ENCODE peak calls at places on chromosomes 6 and 20, in ten cellular contexts. One of them, this sample, is unnamed.

GRCh38 chr6:22099923-22100322 is 196.9 kb downstream of the PRL start:
- DNase-seq in PC-3: no peak
- DNase-seq in tibial artery: no peak
- DNase-seq in left ventricle myocardium inferior: no peak
- DNase-seq in aorta: no peak
- DNase-seq in neural progenitor cell: no peak
- DNase-seq in CD4-positive, CD25-positive, alpha-beta regulatory T cell: no peak
- DNase-seq in H1: no peak
- DNase-seq in uterus: no peak
- DNase-seq in A549: no peak
- DNase-seq in this sample: no peak

GRCh38 chr6:31844507-31844906 is 17.0 kb downstream of the HSPA1B start:
- DNase-seq in PC-3: no peak
- DNase-seq in tibial artery: no peak
- DNase-seq in left ventricle myocardium inferior: no peak
- DNase-seq in aorta: no peak
- DNase-seq in neural progenitor cell: no peak
- DNase-seq in CD4-positive, CD25-positive, alpha-beta regulatory T cell: no peak
- DNase-seq in H1: no peak
- DNase-seq in uterus: no peak
- DNase-seq in A549: no peak
- DNase-seq in this sample: no peak

GRCh38 chr6:111759836-111760785 is 113.1 kb downstream of the FYN start:
- DNase-seq in PC-3: no peak
- DNase-seq in tibial artery: no peak
- DNase-seq in left ventricle myocardium inferior: no peak
- DNase-seq in aorta: no peak
- DNase-seq in neural progenitor cell: peak; percentile 45
- DNase-seq in CD4-positive, CD25-positive, alpha-beta regulatory T cell: peak; percentile 60
- DNase-seq in H1: no peak
- DNase-seq in uterus: peak; percentile 57
- DNase-seq in A549: no peak
- DNase-seq in this sample: no peak

GRCh38 chr20:43009497-43009896 is 180.2 kb downstream of the PTPRT start:
- DNase-seq in PC-3: no peak
- DNase-seq in tibial artery: no peak
- DNase-seq in left ventricle myocardium inferior: no peak
- DNase-seq in aorta: no peak
- DNase-seq in neural progenitor cell: no peak
- DNase-seq in CD4-positive, CD25-positive, alpha-beta regulatory T cell: no peak
- DNase-seq in H1: no peak
- DNase-seq in uterus: no peak
- DNase-seq in A549: no peak
- DNase-seq in this sample: no peak

GRCh38 chr6:142883011-142883410 is 62.0 kb downstream of the HIVEP2 start:
- DNase-seq in PC-3: no peak
- DNase-seq in tibial artery: no peak
- DNase-seq in left ventricle myocardium inferior: no peak
- DNase-seq in aorta: no peak
- DNase-seq in neural progenitor cell: no peak
- DNase-seq in CD4-positive, CD25-positive, alpha-beta regulatory T cell: no peak
- DNase-seq in H1: no peak
- DNase-seq in uterus: no peak
- DNase-seq in A549: no peak
- DNase-seq in this sample: no peak

GRCh38 chr6:106372838-106373501 is 12.5 kb downstream of the CRYBG1 start:
- DNase-seq in PC-3: no peak
- DNase-seq in tibial artery: no peak
- DNase-seq in left ventricle myocardium inferior: no peak
- DNase-seq in aorta: no peak
- DNase-seq in neural progenitor cell: no peak
- DNase-seq in CD4-positive, CD25-positive, alpha-beta regulatory T cell: no peak
- DNase-seq in H1: no peak
- DNase-seq in uterus: no peak
- DNase-seq in A549: no peak
- DNase-seq in this sample: no peak

GRCh38 chr6:157268396-157268795 is 54.9 kb downstream of the TMEM242 start:
- DNase-seq in PC-3: no peak
- DNase-seq in tibial artery: peak; percentile 12
- DNase-seq in left ventricle myocardium inferior: no peak
- DNase-seq in aorta: no peak
- DNase-seq in neural progenitor cell: no peak
- DNase-seq in CD4-positive, CD25-positive, alpha-beta regulatory T cell: no peak
- DNase-seq in H1: no peak
- DNase-seq in uterus: no peak
- DNase-seq in A549: no peak
- DNase-seq in this sample: no peak

GRCh38 chr6:144922120-144922722 is 637.1 kb downstream of the UTRN start:
- DNase-seq in PC-3: peak; percentile 4
- DNase-seq in tibial artery: no peak
- DNase-seq in left ventricle myocardium inferior: no peak
- DNase-seq in aorta: no peak
- DNase-seq in neural progenitor cell: no peak
- DNase-seq in CD4-positive, CD25-positive, alpha-beta regulatory T cell: no peak
- DNase-seq in H1: no peak
- DNase-seq in uterus: no peak
- DNase-seq in A549: no peak
- DNase-seq in this sample: no peak

GRCh38 chr20:38927902-38928578 is 1.8 kb downstream of the FAM83D start:
- DNase-seq in PC-3: peak; percentile 43
- DNase-seq in tibial artery: no peak
- DNase-seq in left ventricle myocardium inferior: no peak
- DNase-seq in aorta: no peak
- DNase-seq in neural progenitor cell: no peak
- DNase-seq in CD4-positive, CD25-positive, alpha-beta regulatory T cell: no peak
- DNase-seq in H1: no peak
- DNase-seq in uterus: no peak
- DNase-seq in A549: no peak
- DNase-seq in this sample: no peak

GRCh38 chr20:23613676-23614075 is 8.0 kb upstream of the CST9 start:
- DNase-seq in PC-3: no peak
- DNase-seq in tibial artery: no peak
- DNase-seq in left ventricle myocardium inferior: no peak
- DNase-seq in aorta: no peak
- DNase-seq in neural progenitor cell: no peak
- DNase-seq in CD4-positive, CD25-positive, alpha-beta regulatory T cell: no peak
- DNase-seq in H1: no peak
- DNase-seq in uterus: peak; percentile 40
- DNase-seq in A549: no peak
- DNase-seq in this sample: no peak

GRCh38 chr6:89433637-89434499 is 916 bp downstream of the ANKRD6 start:
- DNase-seq in PC-3: no peak
- DNase-seq in tibial artery: peak; percentile 37
- DNase-seq in left ventricle myocardium inferior: peak; percentile 22
- DNase-seq in aorta: peak; percentile 76
- DNase-seq in neural progenitor cell: peak; percentile 47
- DNase-seq in CD4-positive, CD25-positive, alpha-beta regulatory T cell: peak; percentile 2
- DNase-seq in H1: no peak
- DNase-seq in uterus: peak; percentile 23
- DNase-seq in A549: no peak
- DNase-seq in this sample: no peak

GRCh38 chr6:80676386-80676785 is 569.9 kb downstream of the BCKDHB start:
- DNase-seq in PC-3: peak; percentile 24
- DNase-seq in tibial artery: no peak
- DNase-seq in left ventricle myocardium inferior: no peak
- DNase-seq in aorta: no peak
- DNase-seq in neural progenitor cell: no peak
- DNase-seq in CD4-positive, CD25-positive, alpha-beta regulatory T cell: no peak
- DNase-seq in H1: no peak
- DNase-seq in uterus: no peak
- DNase-seq in A549: no peak
- DNase-seq in this sample: no peak

GRCh38 chr20:55097621-55098020 is 622.2 kb downstream of the DOK5 start:
- DNase-seq in PC-3: no peak
- DNase-seq in tibial artery: no peak
- DNase-seq in left ventricle myocardium inferior: no peak
- DNase-seq in aorta: no peak
- DNase-seq in neural progenitor cell: no peak
- DNase-seq in CD4-positive, CD25-positive, alpha-beta regulatory T cell: no peak
- DNase-seq in H1: no peak
- DNase-seq in uterus: no peak
- DNase-seq in A549: no peak
- DNase-seq in this sample: no peak

GRCh38 chr6:141403827-141404226 is 728.9 kb upstream of the GJE1 start:
- DNase-seq in PC-3: no peak
- DNase-seq in tibial artery: no peak
- DNase-seq in left ventricle myocardium inferior: no peak
- DNase-seq in aorta: no peak
- DNase-seq in neural progenitor cell: no peak
- DNase-seq in CD4-positive, CD25-positive, alpha-beta regulatory T cell: no peak
- DNase-seq in H1: no peak
- DNase-seq in uterus: no peak
- DNase-seq in A549: no peak
- DNase-seq in this sample: no peak

GRCh38 chr6:47132724-47133123 is 90.6 kb upstream of the ADGRF1 start:
- DNase-seq in PC-3: no peak
- DNase-seq in tibial artery: no peak
- DNase-seq in left ventricle myocardium inferior: no peak
- DNase-seq in aorta: no peak
- DNase-seq in neural progenitor cell: no peak
- DNase-seq in CD4-positive, CD25-positive, alpha-beta regulatory T cell: no peak
- DNase-seq in H1: no peak
- DNase-seq in uterus: no peak
- DNase-seq in A549: no peak
- DNase-seq in this sample: no peak

GRCh38 chr6:47133230-47134000 is 91.3 kb upstream of the ADGRF1 start:
- DNase-seq in PC-3: no peak
- DNase-seq in tibial artery: no peak
- DNase-seq in left ventricle myocardium inferior: no peak
- DNase-seq in aorta: no peak
- DNase-seq in neural progenitor cell: no peak
- DNase-seq in CD4-positive, CD25-positive, alpha-beta regulatory T cell: no peak
- DNase-seq in H1: no peak
- DNase-seq in uterus: no peak
- DNase-seq in A549: no peak
- DNase-seq in this sample: no peak

GRCh38 chr6:47137073-47137472 is 94.9 kb upstream of the ADGRF1 start:
- DNase-seq in PC-3: no peak
- DNase-seq in tibial artery: no peak
- DNase-seq in left ventricle myocardium inferior: no peak
- DNase-seq in aorta: no peak
- DNase-seq in neural progenitor cell: no peak
- DNase-seq in CD4-positive, CD25-positive, alpha-beta regulatory T cell: no peak
- DNase-seq in H1: no peak
- DNase-seq in uterus: no peak
- DNase-seq in A549: no peak
- DNase-seq in this sample: no peak

GRCh38 chr6:47135772-47136171 is 93.6 kb upstream of the ADGRF1 start:
- DNase-seq in PC-3: peak; percentile 99
- DNase-seq in tibial artery: no peak
- DNase-seq in left ventricle myocardium inferior: no peak
- DNase-seq in aorta: no peak
- DNase-seq in neural progenitor cell: no peak
- DNase-seq in CD4-positive, CD25-positive, alpha-beta regulatory T cell: no peak
- DNase-seq in H1: no peak
- DNase-seq in uterus: no peak
- DNase-seq in A549: peak; percentile 53
- DNase-seq in this sample: peak; percentile 89

DNA sequence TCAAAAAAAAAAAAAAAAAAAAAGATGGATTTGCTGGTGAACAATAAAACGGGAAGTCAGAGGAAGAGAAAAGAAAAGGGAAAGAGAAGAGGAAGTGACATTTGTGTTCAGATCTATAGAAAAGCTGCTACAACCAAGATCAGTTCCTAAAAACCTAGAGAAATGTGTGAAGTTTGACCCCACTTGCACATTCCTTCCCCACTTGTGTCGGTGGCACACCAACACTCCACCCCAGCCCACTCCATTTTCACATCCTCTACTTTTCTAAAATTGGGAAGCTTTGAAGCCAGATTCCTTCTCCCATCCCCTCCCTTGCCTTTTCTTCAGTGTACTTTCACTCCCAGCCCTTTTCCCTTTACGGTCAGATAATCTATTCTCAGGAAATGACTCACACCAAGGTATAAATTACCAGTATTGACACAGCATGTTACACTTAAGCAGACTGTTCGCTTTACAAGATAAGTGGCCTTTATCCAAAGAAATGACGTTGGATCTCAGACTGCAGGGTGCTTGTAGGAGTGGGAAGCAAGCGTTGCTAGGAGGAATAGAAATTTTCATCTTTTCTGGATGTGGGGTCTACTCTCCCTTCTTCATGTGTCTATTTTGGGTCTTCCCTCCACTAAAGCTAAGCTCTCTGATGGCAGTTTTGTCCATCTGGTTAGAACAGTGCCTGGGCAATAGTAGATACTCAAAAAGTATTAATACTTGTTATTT is 92.5 kb upstream of the ADGRF1 start:
- DNase-seq in PC-3: peak; percentile 99
- DNase-seq in tibial artery: no peak
- DNase-seq in left ventricle myocardium inferior: no peak
- DNase-seq in aorta: no peak
- DNase-seq in neural progenitor cell: no peak
- DNase-seq in CD4-positive, CD25-positive, alpha-beta regulatory T cell: no peak
- DNase-seq in H1: no peak
- DNase-seq in uterus: no peak
- DNase-seq in A549: peak; percentile 72
- DNase-seq in this sample: peak; percentile 75
- H3K27ac ChIP-seq in PC-3: peak overlapping the region; percentile 96
- H3K27ac ChIP-seq in tibial artery: no peak overlapping the region
- H3K27ac ChIP-seq in left ventricle myocardium inferior: peak overlapping the region; percentile 11
- H3K27ac ChIP-seq in aorta: no peak overlapping the region
- H3K27ac ChIP-seq in neural progenitor cell: no peak overlapping the region
- H3K27ac ChIP-seq in CD4-positive, CD25-positive, alpha-beta regulatory T cell: no peak overlapping the region
- H3K27ac ChIP-seq in H1: no peak overlapping the region
- H3K27ac ChIP-seq in uterus: no peak overlapping the region
- H3K27ac ChIP-seq in A549: peak overlapping the region; percentile 82
- H3K27ac ChIP-seq in this sample: peak overlapping the region; percentile 84

GRCh38 chr20:31274441-31274840 is 17.0 kb downstream of the DEFB115 start:
- DNase-seq in PC-3: no peak
- DNase-seq in tibial artery: no peak
- DNase-seq in left ventricle myocardium inferior: no peak
- DNase-seq in aorta: peak; percentile 72
- DNase-seq in neural progenitor cell: no peak
- DNase-seq in CD4-positive, CD25-positive, alpha-beta regulatory T cell: no peak
- DNase-seq in H1: no peak
- DNase-seq in uterus: no peak
- DNase-seq in A549: no peak
- DNase-seq in this sample: no peak
- H3K9me3 ChIP-seq in PC-3: peaks cover 11% of the 10 kb centered on the region
- H3K9me3 ChIP-seq in tibial artery: peaks cover 49% of the 10 kb centered on the region
- H3K9me3 ChIP-seq in left ventricle myocardium inferior: peaks cover 59% of the 10 kb centered on the region
- H3K9me3 ChIP-seq in aorta: peaks cover 12% of the 10 kb centered on the region
- H3K9me3 ChIP-seq in neural progenitor cell: peaks cover 32% of the 10 kb centered on the region
- H3K9me3 ChIP-seq in CD4-positive, CD25-positive, alpha-beta regulatory T cell: peaks cover 19% of the 10 kb centered on the region
- H3K9me3 ChIP-seq in H1: peaks cover 70% of the 10 kb centered on the region
- H3K9me3 ChIP-seq in uterus: no peaks in the 10 kb centered on the region
- H3K9me3 ChIP-seq in A549: no peaks in the 10 kb centered on the region
- H3K9me3 ChIP-seq in this sample: no peaks in the 10 kb centered on the region

GRCh38 chr6:35185302-35185681 is 28.5 kb upstream of the SCUBE3 start:
- DNase-seq in PC-3: peak; percentile 94
- DNase-seq in tibial artery: peak; percentile 38
- DNase-seq in left ventricle myocardium inferior: peak; percentile 69
- DNase-seq in aorta: peak; percentile 78
- DNase-seq in neural progenitor cell: no peak
- DNase-seq in CD4-positive, CD25-positive, alpha-beta regulatory T cell: no peak
- DNase-seq in H1: no peak
- DNase-seq in uterus: no peak
- DNase-seq in A549: peak; percentile 39
- DNase-seq in this sample: no peak
- H3K4me3 ChIP-seq in PC-3: no peak overlapping the region
- H3K4me3 ChIP-seq in tibial artery: no peak overlapping the region
- H3K4me3 ChIP-seq in left ventricle myocardium inferior: no peak overlapping the region
- H3K4me3 ChIP-seq in aorta: no peak overlapping the region
- H3K4me3 ChIP-seq in neural progenitor cell: no peak overlapping the region
- H3K4me3 ChIP-seq in CD4-positive, CD25-positive, alpha-beta regulatory T cell: no peak overlapping the region
- H3K4me3 ChIP-seq in H1: no peak overlapping the region
- H3K4me3 ChIP-seq in uterus: no peak overlapping the region
- H3K4me3 ChIP-seq in A549: no peak overlapping the region
- H3K4me3 ChIP-seq in this sample: no peak overlapping the region

GRCh38 chr6:36340341-36340670 is 3.6 kb upstream of the BNIP5 start:
- DNase-seq in PC-3: no peak
- DNase-seq in tibial artery: no peak
- DNase-seq in left ventricle myocardium inferior: no peak
- DNase-seq in aorta: peak; percentile 55
- DNase-seq in neural progenitor cell: no peak
- DNase-seq in CD4-positive, CD25-positive, alpha-beta regulatory T cell: no peak
- DNase-seq in H1: no peak
- DNase-seq in uterus: no peak
- DNase-seq in A549: no peak
- DNase-seq in this sample: no peak
- H3K27ac ChIP-seq in PC-3: no peak overlapping the region
- H3K27ac ChIP-seq in tibial artery: peak overlapping the region; percentile 52
- H3K27ac ChIP-seq in left ventricle myocardium inferior: peak overlapping the region; percentile 47
- H3K27ac ChIP-seq in aorta: no peak overlapping the region
- H3K27ac ChIP-seq in neural progenitor cell: no peak overlapping the region
- H3K27ac ChIP-seq in CD4-positive, CD25-positive, alpha-beta regulatory T cell: no peak overlapping the region
- H3K27ac ChIP-seq in H1: no peak overlapping the region
- H3K27ac ChIP-seq in uterus: no peak overlapping the region
- H3K27ac ChIP-seq in A549: no peak overlapping the region
- H3K27ac ChIP-seq in this sample: no peak overlapping the region

This sample was measured in SJCRH30.